ENCODE peak calls at places on chromosomes 13 and 19, in four cellular contexts. F, U, Y and L are unnamed samples.

GRCh38 chr13:110214637-110215036 is 92.3 kb downstream of the COL4A1 start:
- DNase-seq in F (no peak), U (no peak), Y (no peak), L (no peak)

GRCh38 chr13:98143601-98144500 is 957 bp downstream of the FARP1 start:
- DNase-seq in F (no peak), U (no peak), Y (peak; percentile 66), L (no peak)

GRCh38 chr19:18940791-18941627 is at the start of gene HOMER3:
- DNase-seq in F (peak; percentile 81), U (peak; percentile 56), Y (peak; percentile 87), L (peak; percentile 86)

GRCh38 chr13:25571237-25571636 is 199.5 kb downstream of the ATP8A2 start:
- DNase-seq in F (no peak), U (no peak), Y (no peak), L (no peak)

GRCh38 chr19:50203281-50204080 is at the start of gene MYH14:
- DNase-seq in F (peak; percentile 93), U (peak; percentile 96), Y (no peak), L (peak; percentile 93)

GRCh38 chr19:47414469-47414868 is 4.9 kb downstream of the MEIS3 start:
- DNase-seq in F (no peak), U (no peak), Y (no peak), L (no peak)

GRCh38 chr13:32802159-32802558 is 214.1 kb upstream of the KL start:
- DNase-seq in F (no peak), U (no peak), Y (no peak), L (no peak)

GRCh38 chr13:31115616-31116015 is 46.1 kb downstream of the HSPH1 start:
- DNase-seq in F (no peak), U (no peak), Y (no peak), L (no peak)

GRCh38 chr19:51441410-51442390 is 16.6 kb downstream of the SIGLEC8 start:
- DNase-seq in F (no peak), U (peak; percentile 57), Y (no peak), L (no peak)

GRCh38 chr19:17765069-17765618 is 13.9 kb downstream of the FCHO1 start:
- DNase-seq in F (no peak), U (peak; percentile 93), Y (peak; percentile 78), L (peak; percentile 85)

GRCh38 chr19:6501740-6502648 is at the start of gene TUBB4A:
- DNase-seq in F (no peak), U (no peak), Y (no peak), L (no peak)

GRCh38 chr19:44684892-44685847 is 13.8 kb upstream of the CEACAM16 start:
- DNase-seq in F (peak; percentile 17), U (peak; percentile 62), Y (no peak), L (no peak)

GRCh38 chr13:113970810-113971470 is 2.9 kb downstream of the C13orf46 start:
- DNase-seq in F (no peak), U (peak; percentile 60), Y (peak; percentile 65), L (peak; percentile 55)

GRCh38 chr13:27170521-27171243 is 929 bp downstream of the USP12 start:
- DNase-seq in F (peak; percentile 54), U (peak; percentile 45), Y (no peak), L (peak; percentile 70)

GRCh38 chr13:41107584-41108014 is 25.0 kb downstream of the KBTBD6 start:
- DNase-seq in F (no peak), U (no peak), Y (no peak), L (no peak)

GRCh38 chr19:16850133-16850532 is 20.9 kb downstream of the SIN3B start:
- DNase-seq in F (no peak), U (no peak), Y (no peak), L (no peak)

GRCh38 chr13:28237944-28238343 is 99.6 kb downstream of the PAN3 start:
- DNase-seq in F (no peak), U (no peak), Y (no peak), L (no peak)

GRCh38 chr13:99051768-99052455 is 74.0 kb upstream of the DOCK9 start:
- DNase-seq in F (no peak), U (no peak), Y (no peak), L (no peak)

GRCh38 chr13:40333238-40333637 is 333.2 kb downstream of the FOXO1 start:
- DNase-seq in F (no peak), U (no peak), Y (no peak), L (no peak)

GRCh38 chr13:30346159-30346788 is 38.9 kb upstream of the KATNAL1 start:
- DNase-seq in F (no peak), U (peak; percentile 71), Y (no peak), L (no peak)

GRCh38 chr13:59877933-59878332 is 285.8 kb downstream of the DIAPH3 start:
- DNase-seq in F (no peak), U (no peak), Y (no peak), L (no peak)

GRCh38 chr13:65966991-65967451 is 1263.1 kb downstream of the PCDH9 start:
- DNase-seq in F (no peak), U (no peak), Y (no peak), L (no peak)

GRCh38 chr19:47316513-47316912 is 6.9 kb downstream of the C5AR1 start:
- DNase-seq in F (no peak), U (no peak), Y (no peak), L (no peak)

GRCh38 chr19:55209430-55210119 is at the start of gene PTPRH:
- DNase-seq in F (no peak), U (peak; percentile 97), Y (no peak), L (no peak)

GRCh38 chr19:40223135-40223822 is 3.2 kb downstream of the CCNP start:
- DNase-seq in F (no peak), U (peak; percentile 47), Y (no peak), L (no peak)

GRCh38 chr19:35399948-35400772 is 29.3 kb downstream of the GPR42 start:
- DNase-seq in F (no peak), U (no peak), Y (no peak), L (no peak)

GRCh38 chr19:46216612-46217011 is 12.9 kb upstream of the IGFL1 start:
- DNase-seq in F (no peak), U (no peak), Y (no peak), L (no peak)

GRCh38 chr13:75860935-75861334 is 224.8 kb downstream of the LMO7 start:
- DNase-seq in F (no peak), U (no peak), Y (no peak), L (no peak)

GRCh38 chr19:4267101-4267900 is 11.8 kb upstream of the SHD start:
- DNase-seq in F (peak; percentile 60), U (peak; percentile 64), Y (no peak), L (peak; percentile 54)

GRCh38 chr19:2425622-2426581 is 1.5 kb downstream of the TIMM13 start:
- DNase-seq in F (no peak), U (no peak), Y (no peak), L (no peak)

GRCh38 chr19:41013359-41013758 is 22.3 kb downstream of the CYP2B6 start:
- DNase-seq in F (no peak), U (peak; percentile 85), Y (no peak), L (no peak)

GRCh38 chr13:48429886-48430285 is 17.0 kb upstream of the LPAR6 start:
- DNase-seq in F (no peak), U (no peak), Y (no peak), L (no peak)
- H3K4me1 ChIP-seq in F (no peaks in the 10 kb centered on the region), U (no peaks in the 10 kb centered on the region), Y (peaks cover 15% of the 10 kb centered on the region), L (peaks cover 4% of the 10 kb centered on the region)

GRCh38 chr13:51955281-51955771 is 55.9 kb downstream of the ATP7B start:
- DNase-seq in F (no peak), U (peak; percentile 92), Y (no peak), L (no peak)
- H3K4me3 ChIP-seq in F (no peak overlapping the region), U (no peak overlapping the region), Y (no peak overlapping the region), L (no peak overlapping the region)

GRCh38 chr19:42068756-42069571 is 1.0 kb downstream of the GRIK5 start:
- DNase-seq in F (no peak), U (no peak), Y (no peak), L (no peak)
- H3K4me1 ChIP-seq in F (peaks cover 26% of the 10 kb centered on the region), U (no peaks in the 10 kb centered on the region), Y (peaks cover 6% of the 10 kb centered on the region), L (no peaks in the 10 kb centered on the region)

GRCh38 chr19:30795727-30796126 is 423.5 kb downstream of the ZNF536 start:
- DNase-seq in F (no peak), U (no peak), Y (no peak), L (no peak)
- H3K4me3 ChIP-seq in F (no peak overlapping the region), U (no peak overlapping the region), Y (no peak overlapping the region), L (no peak overlapping the region)

GRCh38 chr19:12778905-12779161 is 3.5 kb upstream of the HOOK2 start:
- DNase-seq in F (no peak), U (no peak), Y (no peak), L (no peak)
- H3K4me1 ChIP-seq in F (peaks cover 29% of the 10 kb centered on the region), U (peaks cover 9% of the 10 kb centered on the region), Y (peaks cover 46% of the 10 kb centered on the region), L (no peaks in the 10 kb centered on the region)